ENCODE peak calls at places on chromosomes 5 and 9, in eight cellular contexts. C is heart left ventricle, O is uterus, I is endodermal cell, D is transverse colon, F is MM.1S, E is fibroblast of mammary gland, Y is BJ. X is an unnamed sample.

GRCh38 chr9:135516132-135516860 is 4.9 kb upstream of the LCN1 start:
- DNase-seq in C (no peak), O (no peak), I (peak), D (no peak), F (no peak), E (no peak), Y (no peak), X (no peak)

GRCh38 chr9:113156880-113157279 is 6.1 kb downstream of the SLC31A2 start:
- DNase-seq in C (no peak), O (no peak), I (no peak), D (no peak), F (no peak), E (no peak), Y (no peak), X (no peak)

GRCh38 chr5:145743396-145744061 is 91.6 kb downstream of the PRELID2 start:
- DNase-seq in C (no peak), O (no peak), I (peak), D (no peak), F (no peak), E (no peak), Y (no peak), X (no peak)

GRCh38 chr5:59489551-59489950 is 404.0 kb downstream of the PDE4D start:
- DNase-seq in C (no peak), O (no peak), I (no peak), D (no peak), F (no peak), E (peak), Y (no peak), X (no peak)

GRCh38 chr5:175692996-175693700 is 35.3 kb downstream of the HRH2 start:
- DNase-seq in C (no peak), O (no peak), I (no peak), D (peak), F (no peak), E (no peak), Y (no peak), X (no peak)

GRCh38 chr9:76980566-76980965 is 38.9 kb upstream of the FOXB2 start:
- DNase-seq in C (no peak), O (no peak), I (no peak), D (no peak), F (no peak), E (no peak), Y (no peak), X (no peak)

GRCh38 chr9:134189475-134190231 is 25.3 kb upstream of the RNU6ATAC start:
- DNase-seq in C (no peak), O (no peak), I (peak), D (no peak), F (no peak), E (no peak), Y (no peak), X (no peak)

GRCh38 chr9:73023025-73023541 is 70.2 kb upstream of the ALDH1A1 start:
- DNase-seq in C (peak), O (peak), I (peak), D (peak), F (peak), E (peak), Y (no peak), X (peak)

GRCh38 chr5:107425541-107426031 is 245.2 kb downstream of the EFNA5 start:
- DNase-seq in C (no peak), O (no peak), I (no peak), D (no peak), F (no peak), E (peak), Y (peak), X (no peak)

GRCh38 chr9:27303219-27303618 is 6.3 kb upstream of the EQTN start:
- DNase-seq in C (no peak), O (no peak), I (peak), D (no peak), F (no peak), E (peak), Y (no peak), X (no peak)

GRCh38 chr5:81393783-81394718 is at the start of gene ACOT12:
- DNase-seq in C (no peak), O (no peak), I (peak), D (no peak), F (no peak), E (peak), Y (no peak), X (peak)

GRCh38 chr9:36499156-36499886 is 73.4 kb upstream of the MELK start:
- DNase-seq in C (no peak), O (no peak), I (no peak), D (no peak), F (no peak), E (no peak), Y (no peak), X (no peak)

GRCh38 chr9:20783057-20784038 is 99.3 kb downstream of the FOCAD start:
- DNase-seq in C (no peak), O (no peak), I (no peak), D (no peak), F (no peak), E (no peak), Y (no peak), X (peak)

GRCh38 chr5:2995667-2996066 is 244.2 kb upstream of the IRX2 start:
- DNase-seq in C (no peak), O (no peak), I (no peak), D (no peak), F (no peak), E (no peak), Y (no peak), X (no peak)

GRCh38 chr9:112025886-112026285 is 129.3 kb downstream of the UGCG start:
- DNase-seq in C (no peak), O (no peak), I (peak), D (no peak), F (no peak), E (no peak), Y (no peak), X (no peak)

GRCh38 chr9:98333703-98334582 is 78.5 kb upstream of the TBC1D2 start:
- DNase-seq in C (no peak), O (no peak), I (no peak), D (no peak), F (no peak), E (peak), Y (no peak), X (no peak)

GRCh38 chr5:177471610-177472356 is 1.7 kb downstream of the DBN1 start:
- DNase-seq in C (no peak), O (no peak), I (peak), D (no peak), F (no peak), E (peak), Y (no peak), X (no peak)

GRCh38 chr5:37615184-37615583 is 224.7 kb downstream of the GDNF start:
- DNase-seq in C (no peak), O (no peak), I (no peak), D (no peak), F (no peak), E (peak), Y (peak), X (no peak)

GRCh38 chr5:64180661-64181343 is 15.2 kb downstream of the RNF180 start:
- DNase-seq in C (no peak), O (no peak), I (no peak), D (no peak), F (no peak), E (peak), Y (no peak), X (no peak)

GRCh38 chr9:120890415-120891254 is 13.6 kb upstream of the PHF19 start:
- DNase-seq in C (no peak), O (peak), I (no peak), D (no peak), F (no peak), E (no peak), Y (no peak), X (no peak)

GRCh38 chr9:115115924-115116323 is 2.0 kb downstream of the TNC start:
- DNase-seq in C (no peak), O (no peak), I (no peak), D (no peak), F (no peak), E (peak), Y (no peak), X (no peak)

GRCh38 chr9:112575107-112575506 is 88.5 kb downstream of the KIAA1958 start:
- DNase-seq in C (no peak), O (no peak), I (no peak), D (no peak), F (no peak), E (no peak), Y (no peak), X (no peak)

GRCh38 chr5:84696651-84697050 is 312.0 kb upstream of the EDIL3 start:
- DNase-seq in C (no peak), O (no peak), I (no peak), D (no peak), F (no peak), E (peak), Y (no peak), X (no peak)

GRCh38 chr9:129640871-129641750 is 840 bp downstream of the ASB6 start:
- DNase-seq in C (no peak), O (no peak), I (no peak), D (no peak), F (no peak), E (no peak), Y (no peak), X (no peak)

GRCh38 chr5:79237735-79238560 is 2.0 kb downstream of the JMY start:
- DNase-seq in C (no peak), O (no peak), I (no peak), D (no peak), F (no peak), E (no peak), Y (no peak), X (peak)

GRCh38 chr5:115415143-115415491 is 118.7 kb upstream of the CCDC112 start:
- DNase-seq in C (peak), O (no peak), I (no peak), D (peak), F (no peak), E (peak), Y (no peak), X (no peak)

GRCh38 chr5:169628891-169629290 is 8.2 kb upstream of the DOCK2 start:
- DNase-seq in C (no peak), O (no peak), I (no peak), D (no peak), F (no peak), E (peak), Y (peak), X (no peak)

GRCh38 chr5:169631360-169631759 is 5.7 kb upstream of the DOCK2 start:
- DNase-seq in C (no peak), O (no peak), I (no peak), D (no peak), F (no peak), E (peak), Y (no peak), X (no peak)

GRCh38 chr5:169632946-169633345 is 4.1 kb upstream of the DOCK2 start:
- DNase-seq in C (no peak), O (no peak), I (no peak), D (no peak), F (no peak), E (no peak), Y (no peak), X (no peak)

GRCh38 chr5:169627551-169627950 is 9.5 kb upstream of the DOCK2 start:
- DNase-seq in C (no peak), O (no peak), I (no peak), D (no peak), F (no peak), E (no peak), Y (no peak), X (no peak)

GRCh38 chr5:169629847-169630548 is 7.1 kb upstream of the DOCK2 start:
- DNase-seq in C (no peak), O (no peak), I (no peak), D (no peak), F (no peak), E (peak), Y (peak), X (no peak)
- TF ChIP-seq CTCF in C (no peak), O (no peak), I (no peak), D (no peak), F (no peak), E (no peak), Y (no peak), X (no peak)

GRCh38 chr5:14582797-14583137 is 1.2 kb downstream of the OTULINL start:
- DNase-seq in C (no peak), O (no peak), I (no peak), D (no peak), F (no peak), E (no peak), Y (no peak), X (no peak)

GRCh38 chr5:14584848-14585247 is 3.3 kb downstream of the OTULINL start:
- DNase-seq in C (no peak), O (no peak), I (no peak), D (no peak), F (no peak), E (no peak), Y (no peak), X (no peak)

GRCh38 chr5:14581333-14581890 is at the start of gene OTULINL:
- DNase-seq in C (peak), O (peak), I (peak), D (peak), F (peak), E (peak), Y (no peak), X (peak)

GRCh38 chr5:14580037-14581034 is 1.3 kb upstream of the OTULINL start:
- DNase-seq in C (no peak), O (peak), I (no peak), D (peak), F (no peak), E (no peak), Y (peak), X (no peak)

GRCh38 chr5:14581891-14582796 is 552 bp downstream of the OTULINL start:
- DNase-seq in C (peak), O (peak), I (peak), D (peak), F (peak), E (peak), Y (no peak), X (peak)
- TF ChIP-seq CTCF in C (peak), O (no peak), I (peak), D (peak), F (peak), E (no peak), Y (no peak), X (peak)

GRCh38 chr9:100426532-100427365 is at the start of gene MSANTD3:
- DNase-seq in C (peak), O (peak), I (peak), D (peak), F (peak), E (peak), Y (no peak), X (peak)
- TF ChIP-seq CTCF in C (peak), O (no peak), I (no peak), D (no peak), F (no peak), E (no peak), Y (no peak), X (no peak)

DNA sequence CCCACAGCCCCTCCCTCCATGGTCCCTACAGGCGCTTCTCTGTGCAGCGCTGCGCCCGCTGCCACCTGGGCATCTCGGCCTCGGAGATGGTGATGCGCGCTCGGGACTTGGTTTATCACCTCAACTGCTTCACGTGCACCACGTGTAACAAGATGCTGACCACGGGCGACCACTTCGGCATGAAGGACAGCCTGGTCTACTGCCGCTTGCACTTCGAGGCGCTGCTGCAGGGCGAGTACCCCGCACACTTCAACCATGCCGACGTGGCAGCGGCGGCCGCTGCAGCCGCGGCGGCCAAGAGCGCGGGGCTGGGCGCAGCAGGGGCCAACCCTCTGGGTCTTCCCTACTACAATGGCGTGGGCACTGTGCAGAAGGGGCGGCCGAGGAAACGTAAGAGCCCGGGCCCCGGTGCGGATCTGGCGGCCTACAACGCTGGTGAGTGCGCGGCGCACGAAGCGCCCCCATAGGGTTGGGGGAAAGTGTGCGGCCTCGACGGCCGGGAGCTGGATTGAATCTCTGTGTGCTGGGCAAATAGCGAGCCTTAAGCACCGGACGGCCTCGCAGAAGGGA is 3.6 kb downstream of the LHX2 start:
- DNase-seq in C (no peak), O (no peak), I (peak), D (no peak), F (no peak), E (no peak), Y (no peak), X (no peak)
- TF ChIP-seq CTCF in C (no peak), O (no peak), I (peak), D (no peak), F (no peak), E (no peak), Y (no peak), X (no peak)

DNA sequence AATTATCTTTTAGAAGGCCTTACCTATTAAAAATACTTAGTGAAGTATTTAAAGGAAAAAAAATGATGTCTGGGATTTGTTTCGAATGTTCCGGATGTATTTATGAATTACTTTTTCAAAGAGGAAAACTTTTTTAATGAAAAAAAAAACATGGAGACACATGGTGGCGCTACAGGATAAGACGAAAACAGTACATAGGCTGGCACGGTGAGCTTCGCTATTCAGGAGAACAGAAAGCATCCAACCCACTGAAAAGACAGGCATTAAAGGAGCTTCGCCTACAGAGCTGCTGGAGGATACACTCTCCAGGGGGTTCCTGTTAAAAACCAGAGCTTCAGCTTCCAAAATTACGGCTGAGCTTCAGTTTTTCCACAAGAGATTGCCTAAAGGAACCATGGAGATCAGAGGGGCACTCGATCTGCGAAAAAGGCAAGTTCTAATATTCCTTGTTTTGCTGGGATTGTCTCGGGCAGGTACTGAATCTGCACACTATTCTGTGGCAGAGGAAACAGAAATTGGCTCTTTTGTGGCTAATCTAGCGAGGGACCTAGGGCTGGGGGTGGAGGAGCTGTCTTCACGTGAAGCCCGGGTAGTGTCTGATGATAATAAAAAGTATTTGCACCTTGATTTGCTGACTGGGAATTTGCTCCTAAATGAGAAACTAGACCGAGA is at the start of gene PCDHB14:
- DNase-seq in C (no peak), O (no peak), I (peak), D (no peak), F (peak), E (peak), Y (no peak), X (no peak)
- TF ChIP-seq CTCF in C (peak), O (no peak), I (peak), D (peak), F (peak), E (no peak), Y (peak), X (no peak)

GRCh38 chr5:150781706-150782614 is 3.4 kb downstream of the SMIM3 start:
- DNase-seq in C (peak), O (peak), I (peak), D (peak), F (no peak), E (peak), Y (peak), X (no peak)
- TF ChIP-seq CTCF in C (no peak), O (no peak), I (no peak), D (no peak), F (no peak), E (no peak), Y (no peak), X (no peak)

GRCh38 chr5:142013734-142014495 is 1.1 kb upstream of the GNPDA1 start:
- DNase-seq in C (peak), O (peak), I (peak), D (peak), F (no peak), E (peak), Y (no peak), X (no peak)

GRCh38 chr5:142012792-142013388 is at the start of gene GNPDA1:
- DNase-seq in C (peak), O (peak), I (peak), D (peak), F (peak), E (peak), Y (no peak), X (peak)

GRCh38 chr5:142009886-142010285 is 2.9 kb downstream of the GNPDA1 start:
- DNase-seq in C (no peak), O (no peak), I (no peak), D (no peak), F (peak), E (no peak), Y (no peak), X (no peak)

GRCh38 chr5:142011572-142012185 is 1.1 kb downstream of the GNPDA1 start:
- DNase-seq in C (no peak), O (no peak), I (no peak), D (no peak), F (no peak), E (no peak), Y (no peak), X (no peak)

GRCh38 chr5:142012186-142012785 is 541 bp downstream of the GNPDA1 start:
- DNase-seq in C (peak), O (peak), I (peak), D (peak), F (peak), E (peak), Y (no peak), X (no peak)
- TF ChIP-seq CTCF in C (peak), O (no peak), I (peak), D (peak), F (peak), E (peak), Y (peak), X (peak)

DNA sequence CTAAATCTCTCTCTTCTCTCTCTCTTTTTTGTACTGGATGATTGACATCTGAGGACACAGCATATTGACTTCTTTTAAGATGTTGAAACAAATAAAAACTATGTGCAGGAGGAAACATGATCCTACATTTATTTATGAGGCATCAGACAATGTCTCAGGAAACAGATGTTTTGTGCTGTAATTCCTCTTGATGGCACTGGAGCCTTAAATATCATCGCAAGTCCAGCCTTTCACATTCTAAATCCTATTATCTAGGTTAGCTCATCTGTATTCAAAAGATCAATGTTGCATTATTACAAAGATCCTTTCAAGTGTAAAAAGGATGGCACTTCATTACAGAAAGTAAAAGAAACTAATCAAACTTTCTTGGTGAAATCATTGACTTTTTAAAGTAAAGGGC is 63.9 kb downstream of the MAT2B start:
- DNase-seq in C (no peak), O (no peak), I (no peak), D (no peak), F (no peak), E (peak), Y (no peak), X (no peak)
- TF ChIP-seq CTCF in C (no peak), O (peak), I (peak), D (peak), F (no peak), E (peak), Y (no peak), X (no peak)

DNA sequence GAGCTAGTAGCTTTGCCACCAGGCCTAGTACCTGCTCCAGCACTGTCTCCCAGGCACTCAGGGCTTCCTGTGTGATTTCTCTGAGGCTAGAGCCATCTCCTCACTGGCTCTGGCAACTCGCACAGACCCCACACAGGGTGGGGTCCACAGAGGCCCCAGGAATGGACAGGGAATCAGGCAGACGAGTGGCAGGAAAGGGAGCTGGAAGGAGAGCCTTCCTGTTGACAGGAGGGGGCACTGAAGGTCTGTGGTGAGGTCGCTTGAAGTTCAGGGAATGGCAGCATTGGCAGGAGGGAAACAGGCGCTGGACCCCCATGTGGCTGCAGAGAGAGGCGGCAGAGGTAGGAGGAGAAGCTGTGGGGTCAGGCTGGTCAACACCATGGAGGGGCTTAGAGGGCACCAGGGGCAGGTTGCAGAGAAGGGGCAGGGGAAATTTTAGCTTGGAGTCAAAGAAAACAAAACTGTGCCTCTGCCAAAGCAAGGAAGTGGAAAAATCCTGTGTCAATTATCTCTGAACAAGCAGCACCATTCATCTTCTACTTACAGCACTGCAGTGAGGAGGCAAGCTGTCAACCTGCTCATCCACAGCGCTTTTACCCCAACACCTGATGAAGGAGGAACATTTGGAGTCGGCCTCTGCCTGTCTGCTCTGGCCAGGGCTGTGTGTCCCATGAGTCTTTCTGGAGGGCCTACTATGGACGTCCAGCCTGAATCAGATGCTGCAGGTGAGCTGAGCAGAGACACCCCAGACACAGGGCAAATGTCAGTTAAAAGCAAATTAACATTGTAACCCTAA is 270.2 kb downstream of the FSTL4 start:
- DNase-seq in C (no peak), O (no peak), I (peak), D (no peak), F (no peak), E (no peak), Y (no peak), X (no peak)
- TF ChIP-seq CTCF in C (no peak), O (no peak), I (peak), D (no peak), F (no peak), E (no peak), Y (no peak), X (no peak)